ENCODE peak calls at places on chromosomes 1 and 21, in five cellular contexts. F is pancreas, D is astrocyte of the spinal cord, G is cardiac muscle cell, O is dorsolateral prefrontal cortex. U is an unnamed sample.

GRCh38 chr1:111446967-111447892 is 1.8 kb downstream of the WDR77 start:
- DNase-seq in G (no peak), O (no peak), D (no peak), F (no peak), U (no peak)

GRCh38 chr21:29716753-29717152 is 223.0 kb downstream of the GRIK1 start:
- DNase-seq in D (no peak), O (no peak), G (no peak), F (no peak), U (no peak)

GRCh38 chr1:81802601-81803422 is 2.1 kb downstream of the ADGRL2 start:
- DNase-seq in D (peak), F (peak), O (no peak), G (peak), U (peak)

GRCh38 chr1:112514901-112515300 is 6.1 kb downstream of the WNT2B start:
- DNase-seq in G (no peak), O (no peak), F (no peak), D (no peak), U (no peak)

GRCh38 chr1:172429324-172430127 is 9.0 kb downstream of the C1orf105 start:
- DNase-seq in F (no peak), G (peak), O (no peak), D (peak), U (no peak)

GRCh38 chr1:156126043-156126700 is 11.7 kb downstream of the LMNA start:
- DNase-seq in O (no peak), G (peak), F (peak), D (peak), U (peak)

GRCh38 chr1:236303675-236304074 is 21.9 kb upstream of the ERO1B start:
- DNase-seq in G (no peak), D (no peak), F (no peak), O (no peak), U (no peak)

GRCh38 chr21:44736291-44737004 is 25.1 kb upstream of the TSPEAR start:
- DNase-seq in D (no peak), O (no peak), F (peak), G (no peak), U (no peak)

GRCh38 chr1:248843687-248844086 is 5.7 kb downstream of the ZNF672 start:
- DNase-seq in O (no peak), F (no peak), D (no peak), G (no peak), U (no peak)

GRCh38 chr1:206687251-206687914 is 2.7 kb downstream of the MAPKAPK2 start:
- DNase-seq in D (no peak), F (no peak), O (no peak), G (no peak), U (no peak)

GRCh38 chr1:63557365-63557987 is 34.2 kb downstream of the EFCAB7 start:
- DNase-seq in G (peak), O (no peak), D (peak), F (no peak), U (peak)

GRCh38 chr1:1210726-1211540 is 3.0 kb downstream of the TNFRSF4 start:
- DNase-seq in F (peak), D (no peak), G (no peak), O (no peak), U (peak)

GRCh38 chr1:152960452-152961044 is 9.9 kb upstream of the SPRR4 start:
- DNase-seq in G (no peak), O (no peak), F (no peak), D (no peak), U (no peak)

GRCh38 chr1:199954701-199955100 is 72.8 kb upstream of the NR5A2 start:
- DNase-seq in D (no peak), G (no peak), F (peak), O (no peak), U (peak)

GRCh38 chr1:105087496-105087895 is 1337.8 kb downstream of the AMY1C start:
- DNase-seq in G (no peak), F (no peak), D (peak), O (no peak), U (no peak)

GRCh38 chr1:232438476-232438875 is 191.5 kb downstream of the SIPA1L2 start:
- DNase-seq in D (peak), G (no peak), F (no peak), O (no peak), U (no peak)

GRCh38 chr1:203871114-203871875 is 9.9 kb downstream of the SNRPE start:
- DNase-seq in F (no peak), G (peak), O (peak), D (peak), U (peak)

GRCh38 chr1:6960291-6960758 is 175.1 kb downstream of the CAMTA1 start:
- DNase-seq in D (no peak), F (peak), G (peak), O (no peak), U (no peak)

GRCh38 chr1:211635602-211636205 is 39.7 kb downstream of the NEK2 start:
- DNase-seq in O (no peak), F (no peak), D (peak), G (no peak), U (no peak)

GRCh38 chr21:42059721-42060120 is 11.4 kb upstream of the UMODL1 start:
- DNase-seq in F (no peak), D (no peak), G (no peak), O (no peak), U (no peak)

GRCh38 chr1:156663178-156663577 is 14.0 kb downstream of the NES start:
- DNase-seq in D (peak), O (no peak), G (no peak), F (no peak), U (no peak)

GRCh38 chr1:24540906-24541710 is 14.8 kb upstream of the NCMAP start:
- DNase-seq in O (no peak), D (peak), G (peak), F (no peak), U (no peak)

GRCh38 chr1:217627431-217627830 is 3.5 kb downstream of the GPATCH2 start:
- DNase-seq in F (no peak), O (no peak), D (no peak), G (no peak), U (no peak)

GRCh38 chr1:89274431-89274857 is 1.8 kb upstream of the GBP5 start:
- DNase-seq in D (peak), O (no peak), F (no peak), G (peak), U (no peak)

GRCh38 chr1:24995121-24995520 is 65.0 kb upstream of the RUNX3 start:
- DNase-seq in O (no peak), G (no peak), D (no peak), F (no peak), U (peak)

GRCh38 chr1:65830306-65830705 is 37.6 kb downstream of the PDE4B start:
- DNase-seq in D (no peak), O (no peak), G (no peak), F (no peak), U (no peak)

GRCh38 chr1:2777428-2778219 is 23.9 kb downstream of the TTC34 start:
- DNase-seq in D (no peak), O (no peak), G (no peak), F (no peak), U (no peak)

GRCh38 chr1:1510912-1511532 is 940 bp upstream of the ATAD3A start:
- DNase-seq in F (no peak), D (peak), G (peak), O (no peak), U (no peak)

GRCh38 chr1:109502368-109502851 is 7.1 kb downstream of the AMIGO1 start:
- DNase-seq in D (no peak), F (no peak), O (no peak), G (no peak), U (no peak)

GRCh38 chr1:73800376-73800775 is 397.6 kb downstream of the LRRIQ3 start:
- DNase-seq in F (no peak), D (peak), O (no peak), G (peak), U (no peak)

GRCh38 chr1:118963456-118964430 is 24.4 kb downstream of the TBX15 start:
- DNase-seq in D (peak), G (peak), O (no peak), F (no peak), U (no peak)

GRCh38 chr1:63739452-63739851 is 34.4 kb upstream of the ROR1 start:
- DNase-seq in G (no peak), F (no peak), D (no peak), O (no peak), U (no peak)

GRCh38 chr1:201348211-201348566 is 29.3 kb downstream of the TNNT2 start:
- DNase-seq in D (peak), O (no peak), G (peak), F (no peak), U (peak)

GRCh38 chr1:41241748-41242644 is at the start of gene SCMH1:
- DNase-seq in D (peak), O (no peak), F (peak), G (peak), U (peak)

GRCh38 chr1:15290382-15290781 is 43.4 kb downstream of the FHAD1 start:
- DNase-seq in F (no peak), O (no peak), G (peak), D (peak), U (no peak)

GRCh38 chr1:231162300-231162969 is 577 bp downstream of the TRIM67 start:
- DNase-seq in O (no peak), D (peak), G (peak), F (peak), U (peak)

GRCh38 chr1:156740307-156740678 is 595 bp downstream of the MRPL24 start:
- DNase-seq in O (no peak), G (no peak), F (no peak), D (no peak), U (no peak)

GRCh38 chr1:221089273-221089672 is 210.0 kb downstream of the HLX start:
- DNase-seq in F (no peak), D (peak), G (peak), O (no peak), U (no peak)

GRCh38 chr1:12194666-12195216 is 27.9 kb downstream of the TNFRSF1B start:
- DNase-seq in F (no peak), D (no peak), G (no peak), O (no peak), U (no peak)

GRCh38 chr1:93722081-93723031 is 40.7 kb upstream of the BCAR3 start:
- DNase-seq in D (no peak), O (no peak), G (peak), F (no peak), U (peak)
- TF ChIP-seq CTCF in D (no peak), O (no peak), G (no peak), F (no peak), U (no peak)

DNA sequence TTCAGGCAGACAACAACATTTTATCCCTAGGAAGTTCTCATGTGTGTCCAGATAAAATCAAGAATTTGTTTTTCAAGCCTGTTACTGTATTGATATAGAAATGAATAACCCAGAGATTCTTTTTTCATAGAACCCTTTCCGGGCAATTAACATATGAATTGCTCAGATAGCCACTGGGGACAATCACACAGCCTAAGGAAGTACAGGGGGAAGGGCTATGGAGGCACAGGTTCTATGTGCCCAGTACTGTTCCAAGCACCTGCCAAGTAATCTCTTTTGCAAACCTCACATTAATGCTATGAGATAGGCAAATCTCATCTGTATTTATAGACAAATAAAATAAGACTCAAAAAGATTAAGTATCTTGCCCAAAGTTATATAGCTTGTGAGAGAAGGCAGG is 84.9 kb downstream of the NTNG1 start:
- DNase-seq in D (no peak), G (no peak), O (no peak), F (no peak), U (no peak)
- TF ChIP-seq CTCF in D (no peak), G (no peak), O (no peak), F (no peak), U (no peak)

GRCh38 chr1:17259233-17259873 is 10.5 kb downstream of the PADI3 start:
- DNase-seq in G (peak), O (no peak), D (peak), F (no peak), U (no peak)
- TF ChIP-seq CTCF in G (no peak), O (no peak), D (no peak), F (no peak), U (no peak)

DNA sequence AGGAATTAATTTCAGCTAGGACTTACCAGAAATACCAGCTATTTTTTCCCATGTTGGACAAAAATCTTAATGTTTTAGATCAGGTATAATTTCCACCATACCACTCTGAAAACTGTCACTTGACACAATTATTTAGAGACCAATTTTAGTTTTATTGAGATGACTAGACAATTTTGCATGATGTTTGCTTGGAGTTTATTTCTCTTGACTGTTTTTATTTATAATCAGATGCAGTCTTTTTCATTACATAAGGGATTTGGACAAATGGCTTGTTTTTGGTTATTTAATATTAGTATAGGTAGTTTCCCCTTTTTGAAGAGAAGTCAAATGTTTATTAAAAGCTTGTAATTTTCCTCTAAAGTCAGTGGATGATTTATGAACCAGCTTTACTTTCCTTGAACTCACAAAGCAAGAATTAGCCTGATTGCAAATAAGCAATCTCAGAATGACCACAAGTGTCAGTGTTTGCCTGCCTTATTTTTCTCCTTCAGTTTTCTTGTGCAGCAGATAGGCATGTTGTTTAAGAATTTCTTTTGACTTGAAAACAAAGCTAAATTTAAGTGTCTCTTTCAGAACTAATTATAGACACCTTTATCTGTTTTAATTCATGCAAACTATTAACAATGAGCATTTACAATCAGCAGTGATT is 3.8 kb upstream of the B3GALT2 start:
- DNase-seq in O (no peak), D (peak), G (peak), F (no peak), U (no peak)
- TF ChIP-seq CTCF in O (peak), D (peak), G (peak), F (no peak), U (no peak)

GRCh38 chr1:37487619-37487984 is 13.2 kb downstream of the ZC3H12A start:
- DNase-seq in O (no peak), F (no peak), G (no peak), D (no peak), U (no peak)
- TF ChIP-seq CTCF in O (no peak), F (no peak), G (no peak), D (no peak), U (peak)

DNA sequence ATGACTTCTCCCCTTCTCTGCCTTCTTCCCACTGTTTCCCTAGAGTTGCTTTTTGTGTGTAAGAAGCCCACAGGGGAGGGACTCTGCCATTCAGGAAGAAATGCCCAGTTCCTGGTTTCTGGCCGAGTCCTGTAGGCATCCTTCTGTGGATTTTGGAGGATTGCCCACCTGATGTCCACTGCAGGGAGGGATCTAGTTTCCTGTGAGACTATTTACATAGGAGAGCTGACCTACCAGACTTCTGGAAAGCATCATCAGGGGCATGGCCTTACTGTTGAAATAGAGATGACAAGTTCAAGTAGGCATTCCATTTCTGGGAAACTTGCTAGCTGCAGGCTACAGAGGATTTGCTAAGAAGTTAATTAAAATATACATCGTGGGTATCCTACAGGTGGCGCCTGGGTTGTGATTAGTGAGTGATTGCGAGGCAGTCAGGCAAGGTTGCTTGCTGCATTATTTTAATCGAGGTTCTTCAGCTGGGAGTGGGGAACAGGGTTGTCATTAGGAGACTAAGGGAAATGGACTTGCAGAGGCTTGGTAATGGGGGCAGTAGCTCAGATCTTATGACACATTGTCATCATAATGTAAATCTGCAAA is 148.7 kb downstream of the HHAT start:
- DNase-seq in D (peak), O (no peak), G (no peak), F (no peak), U (no peak)
- TF ChIP-seq CTCF in D (no peak), O (no peak), G (no peak), F (no peak), U (no peak)

GRCh38 chr1:209589440-209589839 is 5.9 kb downstream of the CAMK1G start:
- DNase-seq in D (no peak), F (no peak), O (no peak), G (no peak), U (no peak)
- TF ChIP-seq CTCF in D (no peak), F (no peak), O (no peak), G (no peak), U (no peak)

GRCh38 chr1:54575605-54576004 is 27.6 kb downstream of the ACOT11 start:
- DNase-seq in D (no peak), G (no peak), O (no peak), F (no peak), U (no peak)

GRCh38 chr1:54577612-54578011 is 29.6 kb downstream of the ACOT11 start:
- DNase-seq in D (peak), O (peak), G (peak), F (peak), U (no peak)

GRCh38 chr1:54572236-54572850 is 24.3 kb downstream of the ACOT11 start:
- DNase-seq in D (no peak), F (no peak), G (no peak), O (no peak), U (no peak)

GRCh38 chr1:54574158-54574778 is 26.2 kb downstream of the ACOT11 start:
- DNase-seq in G (no peak), O (no peak), D (no peak), F (no peak), U (no peak)

GRCh38 chr1:54575161-54575560 is 27.1 kb downstream of the ACOT11 start:
- DNase-seq in O (no peak), D (no peak), F (no peak), G (no peak), U (no peak)
- TF ChIP-seq CTCF in O (no peak), D (no peak), F (no peak), G (no peak), U (no peak)

GRCh38 chr1:84415386-84415785 is 17.1 kb downstream of the DNASE2B start:
- DNase-seq in D (peak), O (no peak), F (no peak), G (no peak), U (no peak)
- TF ChIP-seq CTCF in D (no peak), O (no peak), F (no peak), G (no peak), U (no peak)